ENCODE peak calls at places on chromosomes 12 and 14, in five cellular contexts. U is memory B cell; Q is activated naive CD8-positive, alpha-beta T cell treated with anti-CD3 and anti-CD28 coated beads, Interleukin-2, amount 50 U/mL, for 24 hours; H is activated T-cell treated with anti-CD3 and anti-CD28 coated beads, Interleukin-2, amount 50 U/mL, for 4 hours; T is Right ventricle myocardium superior. X is an unnamed sample.

GRCh38 chr12:11666131-11666530 is 16.7 kb downstream of the ETV6 start:
- ATAC-seq in U (no peak), Q (no peak), H (no peak), T (no peak), X (peak)

GRCh38 chr12:58919271-58920101 is 818 bp downstream of the LRIG3 start:
- ATAC-seq in U (no peak), Q (peak), H (no peak), T (peak), X (no peak)

GRCh38 chr14:102746568-102747438 is 30.4 kb upstream of the TRAF3 start:
- ATAC-seq in U (no peak), Q (peak), H (no peak), T (no peak), X (no peak)

GRCh38 chr12:977163-977562 is 13.9 kb upstream of the ERC1 start:
- ATAC-seq in U (no peak), Q (no peak), H (no peak), T (no peak), X (no peak)

GRCh38 chr12:106480259-106480658 is 102.5 kb upstream of the RFX4 start:
- ATAC-seq in U (no peak), Q (no peak), H (no peak), T (no peak), X (no peak)

GRCh38 chr12:47311514-47311913 is 231.8 kb upstream of the AMIGO2 start:
- ATAC-seq in U (no peak), Q (no peak), H (peak), T (no peak), X (no peak)

GRCh38 chr14:104161601-104162367 is 23.4 kb downstream of the KIF26A start:
- ATAC-seq in U (no peak), Q (no peak), H (no peak), T (no peak), X (no peak)

GRCh38 chr14:54329082-54329695 is 67.6 kb upstream of the CDKN3 start:
- ATAC-seq in U (peak), Q (peak), H (no peak), T (peak), X (peak)

GRCh38 chr12:806116-806805 is 53.9 kb downstream of the WNK1 start:
- ATAC-seq in U (no peak), Q (no peak), H (no peak), T (peak), X (no peak)

GRCh38 chr14:90815567-90815816 is 738 bp downstream of the TTC7B start:
- ATAC-seq in U (no peak), Q (no peak), H (no peak), T (no peak), X (no peak)

GRCh38 chr12:7933255-7933726 is 2.7 kb downstream of the SLC2A3 start:
- ATAC-seq in U (peak), Q (peak), H (peak), T (peak), X (peak)

GRCh38 chr12:70609739-70610491 is 27.3 kb downstream of the PTPRB start:
- ATAC-seq in U (peak), Q (peak), H (peak), T (peak), X (peak)

GRCh38 chr14:73760598-73761586 is 46.7 kb upstream of the PNMA1 start:
- ATAC-seq in U (peak), Q (no peak), H (no peak), T (no peak), X (no peak)

GRCh38 chr12:122730215-122731014 is at the start of gene HCAR1:
- ATAC-seq in U (no peak), Q (peak), H (peak), T (no peak), X (peak)

GRCh38 chr12:52566847-52567291 is 6.8 kb downstream of the KRT74 start:
- ATAC-seq in U (no peak), Q (no peak), H (peak), T (peak), X (no peak)

GRCh38 chr14:57317248-57317833 is 48.6 kb downstream of the AP5M1 start:
- ATAC-seq in U (peak), Q (no peak), H (no peak), T (peak), X (peak)

GRCh38 chr12:510071-510825 is 50.5 kb downstream of the B4GALNT3 start:
- ATAC-seq in U (no peak), Q (no peak), H (no peak), T (peak), X (no peak)

GRCh38 chr12:97131220-97131981 is 224.3 kb downstream of the NEDD1 start:
- ATAC-seq in U (no peak), Q (no peak), H (no peak), T (no peak), X (no peak)

GRCh38 chr12:4086481-4086880 is 187.1 kb upstream of the CCND2 start:
- ATAC-seq in U (no peak), Q (peak), H (peak), T (no peak), X (no peak)

GRCh38 chr12:80829767-80830166 is 108.0 kb downstream of the LIN7A start:
- ATAC-seq in U (no peak), Q (no peak), H (no peak), T (peak), X (no peak)

GRCh38 chr14:26598672-26599131 is 869 bp upstream of the NOVA1 start:
- ATAC-seq in U (no peak), Q (no peak), H (no peak), T (peak), X (no peak)

GRCh38 chr12:50246873-50247612 is 36.3 kb downstream of the LIMA1 start:
- ATAC-seq in U (no peak), Q (peak), H (peak), T (peak), X (peak)

GRCh38 chr12:123344086-123344485 is 20.6 kb downstream of the SBNO1 start:
- ATAC-seq in U (no peak), Q (no peak), H (no peak), T (no peak), X (no peak)

GRCh38 chr12:119130523-119130922 is 48.2 kb upstream of the HSPB8 start:
- ATAC-seq in U (no peak), Q (no peak), H (no peak), T (no peak), X (no peak)

X was measured in activated T-helper 17 cell treated with anti-CD3 and anti-CD28 coated beads, Interleukin-2, amount 50 U/mL, for 72 hours.